ENCODE peak calls at places on chromosomes 12 and 14, in four cellular contexts. I, B, Y and D are unnamed samples.

GRCh38 chr12:106025129-106025528 is 113.6 kb downstream of the NUAK1 start:
- DNase-seq in I (no peak), B (no peak), Y (no peak), D (no peak)

GRCh38 chr14:24051162-24051788 is 534 bp upstream of the CARMIL3 start:
- DNase-seq in I (no peak), B (no peak), Y (no peak), D (no peak)

GRCh38 chr12:52838871-52839446 is 4.8 kb upstream of the KRT79 start:
- DNase-seq in I (no peak), B (no peak), Y (no peak), D (no peak)

GRCh38 chr12:905273-906076 is 44.0 kb downstream of the RAD52 start:
- DNase-seq in I (no peak), B (no peak), Y (no peak), D (no peak)

GRCh38 chr12:21771311-21771710 is 3.2 kb downstream of the KCNJ8 start:
- DNase-seq in I (no peak), B (no peak), Y (no peak), D (peak; percentile 84)

GRCh38 chr14:79480212-79480611 is 731.1 kb downstream of the DIO2 start:
- DNase-seq in I (no peak), B (no peak), Y (no peak), D (no peak)

GRCh38 chr14:92644166-92644565 is 104.3 kb downstream of the LGMN start:
- DNase-seq in I (peak; percentile 87), B (no peak), Y (no peak), D (peak; percentile 81)

GRCh38 chr12:27635349-27635972 is 60.8 kb upstream of the REP15 start:
- DNase-seq in I (peak; percentile 46), B (peak; percentile 51), Y (peak; percentile 15), D (peak; percentile 79)

GRCh38 chr12:22518067-22518719 is 26.1 kb downstream of the C2CD5 start:
- DNase-seq in I (peak; percentile 78), B (no peak), Y (no peak), D (no peak)

GRCh38 chr12:118103231-118103600 is 595 bp downstream of the VSIG10 start:
- DNase-seq in I (no peak), B (no peak), Y (no peak), D (peak; percentile 49)

GRCh38 chr12:110246690-110247339 is 34.2 kb upstream of the ATP2A2 start:
- DNase-seq in I (no peak), B (no peak), Y (no peak), D (no peak)

GRCh38 chr14:20469890-20470858 is 968 bp downstream of the PNP start:
- DNase-seq in I (peak; percentile 86), B (peak; percentile 38), Y (peak; percentile 24), D (peak; percentile 91)

GRCh38 chr12:121184425-121184824 is 25.5 kb upstream of the P2RX4 start:
- DNase-seq in I (peak; percentile 91), B (no peak), Y (no peak), D (no peak)

GRCh38 chr12:78820946-78821345 is 43.6 kb upstream of the SYT1 start:
- DNase-seq in I (no peak), B (no peak), Y (no peak), D (no peak)

GRCh38 chr12:65156366-65156831 is 13.0 kb upstream of the LEMD3 start:
- DNase-seq in I (no peak), B (no peak), Y (no peak), D (peak; percentile 5)

DNA sequence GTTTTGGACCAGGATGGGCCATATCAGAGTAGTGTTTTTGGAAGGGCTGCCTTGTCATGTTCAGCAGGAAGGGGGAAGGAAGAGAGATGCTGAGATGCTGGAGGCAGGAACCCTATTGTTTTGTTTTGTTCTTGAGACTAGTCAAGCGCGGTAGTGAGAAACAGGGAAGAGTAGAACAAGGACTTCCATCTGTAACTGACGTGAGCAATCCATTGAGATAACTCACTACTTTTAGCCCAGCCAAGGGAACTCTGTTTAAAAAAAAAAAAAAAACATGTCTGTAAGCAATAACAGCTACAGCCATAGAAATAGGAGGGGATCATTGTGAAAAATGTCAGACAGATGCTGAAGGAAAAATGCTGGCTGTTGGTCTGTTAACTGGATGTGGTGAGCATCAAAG is 34.0 kb downstream of the CD9 start:
- DNase-seq in I (no peak), B (no peak), Y (no peak), D (peak; percentile 66)
- H3K4me2 ChIP-seq in I (no peak overlapping the region), B (no peak overlapping the region), Y (no peak overlapping the region), D (no peak overlapping the region)

DNA sequence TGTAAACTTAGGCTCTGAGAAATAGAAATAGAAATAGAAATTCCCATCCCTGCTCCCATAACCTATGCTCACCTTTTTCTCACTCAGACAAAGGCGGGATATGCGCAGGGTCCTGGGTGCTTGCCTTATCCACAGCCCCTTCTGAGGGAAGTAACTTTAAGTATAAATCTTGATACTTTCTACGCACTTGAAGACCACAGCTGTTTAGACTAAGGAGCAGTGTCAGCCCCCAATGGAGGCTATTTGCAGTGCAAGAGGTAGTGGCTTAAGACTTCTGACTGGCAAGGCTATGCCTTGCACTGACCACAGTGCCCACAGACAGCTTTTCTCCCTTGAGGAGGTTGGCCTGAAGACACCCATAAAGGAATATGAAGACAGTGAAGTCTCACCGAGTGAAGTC is 35.2 kb downstream of the ASCL1 start:
- DNase-seq in I (no peak), B (no peak), Y (no peak), D (no peak)
- H3K27ac ChIP-seq in I (no peak overlapping the region), B (no peak overlapping the region), Y (no peak overlapping the region), D (no peak overlapping the region)

GRCh38 chr12:47829584-47829983 is 9.9 kb upstream of the HDAC7 start:
- DNase-seq in I (no peak), B (no peak), Y (no peak), D (no peak)

GRCh38 chr12:47835017-47835830 is 15.5 kb upstream of the HDAC7 start:
- DNase-seq in I (no peak), B (no peak), Y (no peak), D (no peak)

GRCh38 chr12:47833591-47834012 is 13.9 kb upstream of the HDAC7 start:
- DNase-seq in I (no peak), B (no peak), Y (no peak), D (no peak)

GRCh38 chr12:47834199-47835016 is 14.7 kb upstream of the HDAC7 start:
- DNase-seq in I (no peak), B (no peak), Y (no peak), D (no peak)

GRCh38 chr12:47832263-47832933 is 12.7 kb upstream of the HDAC7 start:
- DNase-seq in I (no peak), B (no peak), Y (no peak), D (no peak)
- H3K4me1 ChIP-seq in I (peaks cover 35% of the 10 kb centered on the region), B (peaks cover 18% of the 10 kb centered on the region), Y (peaks cover 14% of the 10 kb centered on the region), D (peaks cover 20% of the 10 kb centered on the region)

GRCh38 chr14:103184046-103184445 is 60.8 kb downstream of the TNFAIP2 start:
- DNase-seq in I (no peak), B (no peak), Y (no peak), D (no peak)

GRCh38 chr14:103186894-103187586 is 63.8 kb downstream of the TNFAIP2 start:
- DNase-seq in I (no peak), B (peak; percentile 72), Y (no peak), D (no peak)

GRCh38 chr14:103186241-103186835 is 63.1 kb downstream of the TNFAIP2 start:
- DNase-seq in I (no peak), B (peak; percentile 39), Y (peak; percentile 80), D (no peak)

GRCh38 chr14:103187911-103188310 is 64.7 kb downstream of the TNFAIP2 start:
- DNase-seq in I (no peak), B (no peak), Y (no peak), D (no peak)

DNA sequence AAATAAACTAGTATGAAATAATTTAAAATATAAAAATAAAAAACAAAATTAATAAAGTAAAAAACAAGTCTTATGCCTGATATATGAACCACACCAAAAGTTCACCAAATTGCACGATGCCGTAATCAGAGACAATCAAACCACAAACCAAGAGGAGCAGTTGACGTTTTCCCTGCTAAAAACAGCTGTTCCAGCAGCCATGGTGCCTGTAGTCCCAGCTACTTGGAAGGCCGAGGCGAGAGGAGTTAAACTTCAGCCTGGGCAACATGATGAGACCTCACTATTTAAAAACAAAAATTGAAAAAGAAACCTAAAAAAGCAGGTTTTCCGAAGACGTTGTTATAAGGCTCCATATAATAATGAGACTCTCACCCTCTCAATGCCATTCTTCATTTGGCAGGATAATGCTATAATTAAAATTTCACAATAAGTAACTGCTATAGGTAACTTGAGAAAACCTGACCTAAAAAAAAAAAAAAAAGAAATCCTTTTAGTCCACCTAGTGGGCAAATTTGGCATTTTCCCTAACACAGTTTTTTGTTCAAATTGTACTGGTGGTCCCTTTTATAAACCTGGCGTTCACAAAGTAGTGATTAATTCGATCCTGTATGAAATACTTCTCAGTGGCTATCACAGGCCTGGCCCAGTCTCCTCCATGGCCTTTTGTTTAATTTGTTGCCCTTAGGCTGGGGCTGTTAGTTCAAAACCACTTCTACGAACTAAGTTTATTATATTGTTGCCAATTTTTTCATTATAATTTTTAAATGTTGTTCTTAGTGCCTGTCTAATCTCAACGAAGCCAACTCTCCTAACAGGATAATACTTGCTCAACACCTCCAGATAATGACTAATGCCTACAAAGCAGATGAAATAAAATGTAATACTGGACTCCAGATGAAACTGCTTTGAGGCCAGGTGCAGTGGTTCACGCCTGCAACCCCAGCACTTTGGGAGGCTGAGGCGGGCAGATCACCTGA is 62.1 kb downstream of the TNFAIP2 start:
- DNase-seq in I (peak; percentile 82), B (peak; percentile 53), Y (peak; percentile 65), D (peak; percentile 49)
- H3K4me2 ChIP-seq in I (no peak overlapping the region), B (no peak overlapping the region), Y (no peak overlapping the region), D (no peak overlapping the region)

GRCh38 chr14:99232406-99233214 is 39.4 kb downstream of the BCL11B start:
- DNase-seq in I (no peak), B (no peak), Y (no peak), D (no peak)

GRCh38 chr14:99231181-99231849 is 40.7 kb downstream of the BCL11B start:
- DNase-seq in I (no peak), B (peak; percentile 50), Y (no peak), D (no peak)

GRCh38 chr14:99233222-99234035 is 38.6 kb downstream of the BCL11B start:
- DNase-seq in I (no peak), B (no peak), Y (no peak), D (no peak)

GRCh38 chr14:99230271-99231141 is 41.5 kb downstream of the BCL11B start:
- DNase-seq in I (no peak), B (peak; percentile 64), Y (no peak), D (peak; percentile 4)

DNA sequence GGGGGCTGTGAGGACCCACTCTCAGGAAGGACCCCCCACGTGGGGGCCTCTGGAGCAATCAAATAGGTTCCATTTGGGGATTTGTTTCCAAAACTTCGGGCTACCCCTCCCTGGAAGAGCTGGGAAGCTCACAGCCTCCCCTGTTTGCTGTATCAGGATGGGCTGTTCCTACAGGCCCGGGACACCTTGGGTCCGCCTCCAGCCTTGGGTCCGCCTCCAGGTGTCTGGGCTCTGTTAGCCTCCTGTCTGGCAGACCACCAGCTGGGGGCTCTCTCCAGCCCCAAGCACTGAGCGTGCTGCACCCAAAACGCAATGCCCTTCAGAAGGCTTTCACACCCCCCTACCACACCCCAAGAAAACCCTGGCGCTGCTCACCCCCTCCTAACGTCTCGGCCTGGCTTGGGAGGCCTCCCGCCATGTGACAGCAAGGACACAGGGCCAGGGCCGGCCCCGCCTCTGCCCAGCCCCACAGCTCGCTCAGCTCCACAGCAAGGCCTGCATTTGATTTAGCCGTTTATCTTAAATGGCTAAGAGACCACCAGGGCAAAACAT is 40.1 kb downstream of the BCL11B start:
- DNase-seq in I (no peak), B (peak; percentile 85), Y (no peak), D (no peak)
- H3K27ac ChIP-seq in I (no peak overlapping the region), B (no peak overlapping the region), Y (no peak overlapping the region), D (no peak overlapping the region)

DNA sequence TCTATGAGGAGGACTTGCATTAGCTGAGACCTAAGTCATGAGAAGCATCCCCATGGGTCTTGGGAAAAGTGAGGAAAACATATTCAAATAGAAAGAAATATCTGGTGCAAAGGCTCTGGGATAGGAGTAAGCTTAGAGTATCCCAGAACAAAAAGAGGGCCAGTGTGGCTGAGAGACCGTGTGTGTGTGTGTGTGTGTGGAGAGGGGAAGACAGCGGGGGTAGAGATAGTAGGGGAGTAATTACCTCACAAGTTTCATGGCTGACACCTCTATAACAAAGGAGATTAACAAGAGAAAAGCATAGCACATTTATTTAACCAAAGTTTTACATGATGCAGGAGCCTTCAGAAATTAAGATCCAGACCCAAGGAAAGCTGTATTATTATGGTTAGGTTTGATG is 440.5 kb downstream of the RAD51B start:
- DNase-seq in I (no peak), B (peak; percentile 52), Y (no peak), D (no peak)
- H3K4me1 ChIP-seq in I (peaks cover 14% of the 10 kb centered on the region), B (peaks cover 82% of the 10 kb centered on the region), Y (peaks cover 16% of the 10 kb centered on the region), D (peaks cover 16% of the 10 kb centered on the region)